ENCODE peak calls at places on chromosome 21, in six cellular contexts. One of them, this sample, is unnamed.

GRCh38 chr21:36889401-36889800 is 77.1 kb downstream of the HLCS start:
- DNase-seq in AG04450: no peak
- DNase-seq in stomach: no peak
- DNase-seq in CD8-positive, alpha-beta T cell: no peak
- DNase-seq in psoas muscle: no peak
- DNase-seq in AG04449: no peak
- DNase-seq in this sample: no peak

GRCh38 chr21:16532841-16533240 is 803.1 kb downstream of the USP25 start:
- DNase-seq in AG04450: no peak
- DNase-seq in stomach: no peak
- DNase-seq in CD8-positive, alpha-beta T cell: no peak
- DNase-seq in psoas muscle: no peak
- DNase-seq in AG04449: no peak
- DNase-seq in this sample: no peak

GRCh38 chr21:32867587-32867986 is 96.0 kb upstream of the PAXBP1 start:
- DNase-seq in AG04450: no peak
- DNase-seq in stomach: no peak
- DNase-seq in CD8-positive, alpha-beta T cell: no peak
- DNase-seq in psoas muscle: no peak
- DNase-seq in AG04449: no peak
- DNase-seq in this sample: no peak

GRCh38 chr21:36377391-36377842 is 7.8 kb upstream of the CHAF1B start:
- DNase-seq in AG04450: no peak
- DNase-seq in stomach: no peak
- DNase-seq in CD8-positive, alpha-beta T cell: no peak
- DNase-seq in psoas muscle: peak; percentile 59
- DNase-seq in AG04449: no peak
- DNase-seq in this sample: no peak

GRCh38 chr21:39564200-39564599 is 48.5 kb upstream of the B3GALT5 start:
- DNase-seq in AG04450: no peak
- DNase-seq in stomach: peak; percentile 72
- DNase-seq in CD8-positive, alpha-beta T cell: no peak
- DNase-seq in psoas muscle: no peak
- DNase-seq in AG04449: no peak
- DNase-seq in this sample: no peak

GRCh38 chr21:21101911-21102310 is 103.7 kb downstream of the NCAM2 start:
- DNase-seq in AG04450: peak; percentile 43
- DNase-seq in stomach: no peak
- DNase-seq in CD8-positive, alpha-beta T cell: no peak
- DNase-seq in psoas muscle: no peak
- DNase-seq in AG04449: peak; percentile 29
- DNase-seq in this sample: no peak

GRCh38 chr21:38661296-38662223 is 144.2 kb upstream of the ETS2 start:
- DNase-seq in AG04450: peak; percentile 26
- DNase-seq in stomach: no peak
- DNase-seq in CD8-positive, alpha-beta T cell: no peak
- DNase-seq in psoas muscle: peak; percentile 56
- DNase-seq in AG04449: peak; percentile 24
- DNase-seq in this sample: no peak

GRCh38 chr21:44318489-44319285 is 18.8 kb downstream of the PFKL start:
- DNase-seq in AG04450: no peak
- DNase-seq in stomach: no peak
- DNase-seq in CD8-positive, alpha-beta T cell: no peak
- DNase-seq in psoas muscle: no peak
- DNase-seq in AG04449: no peak
- DNase-seq in this sample: no peak

GRCh38 chr21:42534901-42535378 is 21.3 kb downstream of the SLC37A1 start:
- DNase-seq in AG04450: no peak
- DNase-seq in stomach: peak; percentile 24
- DNase-seq in CD8-positive, alpha-beta T cell: no peak
- DNase-seq in psoas muscle: no peak
- DNase-seq in AG04449: no peak
- DNase-seq in this sample: no peak

DNA sequence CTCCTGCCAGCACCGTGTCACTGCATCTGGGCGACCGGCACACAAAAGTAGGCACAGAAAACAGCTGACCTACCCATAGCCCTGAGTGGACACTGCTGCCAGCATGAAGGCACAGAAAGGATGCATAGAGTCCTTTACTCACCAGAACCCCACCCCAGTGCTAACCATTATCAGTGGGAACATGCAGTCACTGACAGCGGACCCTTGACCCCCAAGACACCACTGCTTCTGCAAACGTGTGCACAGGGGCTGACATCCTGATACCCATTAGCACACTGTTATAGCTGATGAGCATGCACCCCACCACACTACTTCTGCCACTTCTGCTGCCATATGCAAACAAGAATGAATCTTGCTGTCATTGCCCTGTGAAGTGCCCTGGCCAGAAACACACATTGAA is 953.0 kb upstream of the NCAM2 start:
- DNase-seq in AG04450: no peak
- DNase-seq in stomach: no peak
- DNase-seq in CD8-positive, alpha-beta T cell: no peak
- DNase-seq in psoas muscle: no peak
- DNase-seq in AG04449: no peak
- DNase-seq in this sample: no peak
- TF ChIP-seq CTCF in AG04450: no peak
- TF ChIP-seq CTCF in stomach: no peak
- TF ChIP-seq CTCF in CD8-positive, alpha-beta T cell: no peak
- TF ChIP-seq CTCF in psoas muscle: no peak
- TF ChIP-seq CTCF in AG04449: no peak
- TF ChIP-seq CTCF in this sample: no peak

GRCh38 chr21:41361786-41362604 is at the start of gene MX2:
- DNase-seq in AG04450: peak; percentile 37
- DNase-seq in stomach: peak; percentile 66
- DNase-seq in CD8-positive, alpha-beta T cell: peak; percentile 80
- DNase-seq in psoas muscle: peak; percentile 87
- DNase-seq in AG04449: peak; percentile 47
- DNase-seq in this sample: peak; percentile 74
- H3K4me3 ChIP-seq in AG04450: no peak within 1 kb of the TSS
- H3K4me3 ChIP-seq in stomach: peak within 1 kb of the TSS; percentile 29
- H3K4me3 ChIP-seq in CD8-positive, alpha-beta T cell: peak within 1 kb of the TSS; percentile 74
- H3K4me3 ChIP-seq in psoas muscle: peak within 1 kb of the TSS; percentile 51
- H3K4me3 ChIP-seq in AG04449: peak within 1 kb of the TSS; percentile 58
- H3K4me3 ChIP-seq in this sample: peak within 1 kb of the TSS; percentile 37

DNA sequence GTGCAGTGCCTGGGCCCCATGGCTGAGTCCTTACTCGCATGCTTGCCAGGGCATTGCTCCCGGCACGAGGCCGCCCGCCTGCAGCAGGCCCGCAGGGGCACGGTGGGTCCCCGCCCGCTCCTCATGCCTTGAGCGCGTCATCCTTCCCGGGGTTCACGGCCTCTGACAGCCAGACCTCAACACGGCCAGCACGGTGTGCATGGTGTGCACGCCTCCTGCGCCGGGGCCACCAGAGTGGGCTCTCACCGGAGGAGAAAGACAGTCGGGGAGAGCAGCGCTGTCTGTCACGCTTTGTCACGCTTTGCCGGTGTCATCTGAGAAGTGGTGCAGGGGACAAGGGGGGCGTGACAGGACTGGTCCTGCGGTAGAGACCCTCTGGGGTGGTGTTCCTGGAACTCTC is 11.9 kb upstream of the COL18A1 start:
- DNase-seq in AG04450: no peak
- DNase-seq in stomach: no peak
- DNase-seq in CD8-positive, alpha-beta T cell: no peak
- DNase-seq in psoas muscle: peak; percentile 20
- DNase-seq in AG04449: no peak
- DNase-seq in this sample: no peak
- TF ChIP-seq CTCF in AG04450: no peak
- TF ChIP-seq CTCF in stomach: no peak
- TF ChIP-seq CTCF in CD8-positive, alpha-beta T cell: no peak
- TF ChIP-seq CTCF in psoas muscle: no peak
- TF ChIP-seq CTCF in AG04449: no peak
- TF ChIP-seq CTCF in this sample: no peak

GRCh38 chr21:34871026-34871908 is 177.8 kb downstream of the RUNX1 start:
- DNase-seq in AG04450: no peak
- DNase-seq in stomach: no peak
- DNase-seq in CD8-positive, alpha-beta T cell: no peak
- DNase-seq in psoas muscle: no peak
- DNase-seq in AG04449: no peak
- DNase-seq in this sample: no peak
- H3K4me3 ChIP-seq in AG04450: no peak overlapping the region
- H3K4me3 ChIP-seq in stomach: no peak overlapping the region
- H3K4me3 ChIP-seq in CD8-positive, alpha-beta T cell: no peak overlapping the region
- H3K4me3 ChIP-seq in psoas muscle: no peak overlapping the region
- H3K4me3 ChIP-seq in AG04449: no peak overlapping the region
- H3K4me3 ChIP-seq in this sample: no peak overlapping the region

GRCh38 chr21:45543371-45543709 is 1.1 kb upstream of the SLC19A1 start:
- DNase-seq in AG04450: no peak
- DNase-seq in stomach: peak; percentile 28
- DNase-seq in CD8-positive, alpha-beta T cell: peak; percentile 4
- DNase-seq in psoas muscle: no peak
- DNase-seq in AG04449: no peak
- DNase-seq in this sample: no peak

GRCh38 chr21:45543710-45544448 is 1.6 kb upstream of the SLC19A1 start:
- DNase-seq in AG04450: no peak
- DNase-seq in stomach: peak; percentile 25
- DNase-seq in CD8-positive, alpha-beta T cell: no peak
- DNase-seq in psoas muscle: peak; percentile 48
- DNase-seq in AG04449: no peak
- DNase-seq in this sample: no peak

GRCh38 chr21:45542667-45543370 is 579 bp upstream of the SLC19A1 start:
- DNase-seq in AG04450: no peak
- DNase-seq in stomach: peak; percentile 37
- DNase-seq in CD8-positive, alpha-beta T cell: peak; percentile 15
- DNase-seq in psoas muscle: peak; percentile 66
- DNase-seq in AG04449: no peak
- DNase-seq in this sample: no peak

GRCh38 chr21:45541221-45542039 is 810 bp downstream of the SLC19A1 start:
- DNase-seq in AG04450: no peak
- DNase-seq in stomach: peak; percentile 83
- DNase-seq in CD8-positive, alpha-beta T cell: peak; percentile 75
- DNase-seq in psoas muscle: peak; percentile 87
- DNase-seq in AG04449: no peak
- DNase-seq in this sample: no peak

DNA sequence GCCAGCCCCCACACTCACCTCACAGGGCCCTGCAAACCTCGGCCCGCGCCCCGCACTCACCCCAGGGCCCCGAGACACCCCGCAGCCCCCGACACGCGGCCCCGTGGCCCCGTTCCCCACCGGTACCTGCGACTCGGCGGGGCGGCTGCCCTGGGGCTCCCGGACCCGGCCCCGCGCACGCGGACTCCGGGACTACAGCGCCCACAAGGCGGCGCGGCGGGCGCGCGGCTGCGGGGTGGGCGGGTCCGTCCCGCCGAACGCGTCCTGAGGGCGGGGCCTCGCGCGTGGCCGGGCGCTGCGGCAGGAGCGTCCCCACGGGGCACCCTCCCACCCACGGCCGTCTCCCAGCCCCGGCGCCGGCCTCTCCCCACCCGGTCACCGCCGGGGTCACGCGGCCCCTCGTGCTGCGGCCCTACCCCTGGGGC is at the start of gene SLC19A1:
- DNase-seq in AG04450: no peak
- DNase-seq in stomach: peak; percentile 79
- DNase-seq in CD8-positive, alpha-beta T cell: peak; percentile 73
- DNase-seq in psoas muscle: peak; percentile 78
- DNase-seq in AG04449: no peak
- DNase-seq in this sample: no peak
- TF ChIP-seq CTCF in AG04450: peak; percentile 36
- TF ChIP-seq CTCF in stomach: no peak
- TF ChIP-seq CTCF in CD8-positive, alpha-beta T cell: peak; percentile 40
- TF ChIP-seq CTCF in psoas muscle: peak; percentile 41
- TF ChIP-seq CTCF in AG04449: peak; percentile 46
- TF ChIP-seq CTCF in this sample: peak; percentile 10

GRCh38 chr21:7951854-7952519 is 2569.4 kb upstream of the TPTE start:
- DNase-seq in AG04450: no peak
- DNase-seq in stomach: no peak
- DNase-seq in CD8-positive, alpha-beta T cell: no peak
- DNase-seq in psoas muscle: no peak
- DNase-seq in AG04449: no peak
- DNase-seq in this sample: no peak
- H3K4me3 ChIP-seq in AG04450: no peak overlapping the region
- H3K4me3 ChIP-seq in stomach: no peak overlapping the region
- H3K4me3 ChIP-seq in CD8-positive, alpha-beta T cell: no peak overlapping the region
- H3K4me3 ChIP-seq in psoas muscle: no peak overlapping the region
- H3K4me3 ChIP-seq in AG04449: no peak overlapping the region
- H3K4me3 ChIP-seq in this sample: no peak overlapping the region

GRCh38 chr21:18285379-18285778 is 40.7 kb downstream of the CHODL start:
- DNase-seq in AG04450: no peak
- DNase-seq in stomach: no peak
- DNase-seq in CD8-positive, alpha-beta T cell: no peak
- DNase-seq in psoas muscle: no peak
- DNase-seq in AG04449: no peak
- DNase-seq in this sample: no peak
- TF ChIP-seq CTCF in AG04450: no peak
- TF ChIP-seq CTCF in stomach: no peak
- TF ChIP-seq CTCF in CD8-positive, alpha-beta T cell: no peak
- TF ChIP-seq CTCF in psoas muscle: no peak
- TF ChIP-seq CTCF in AG04449: no peak
- TF ChIP-seq CTCF in this sample: no peak

GRCh38 chr21:31594279-31594678 is 65.2 kb upstream of the SOD1 start:
- DNase-seq in AG04450: no peak
- DNase-seq in stomach: no peak
- DNase-seq in CD8-positive, alpha-beta T cell: no peak
- DNase-seq in psoas muscle: no peak
- DNase-seq in AG04449: no peak
- DNase-seq in this sample: no peak

GRCh38 chr21:31596055-31596454 is 63.4 kb upstream of the SOD1 start:
- DNase-seq in AG04450: no peak
- DNase-seq in stomach: no peak
- DNase-seq in CD8-positive, alpha-beta T cell: no peak
- DNase-seq in psoas muscle: no peak
- DNase-seq in AG04449: no peak
- DNase-seq in this sample: no peak

GRCh38 chr21:31594726-31595125 is 64.8 kb upstream of the SOD1 start:
- DNase-seq in AG04450: no peak
- DNase-seq in stomach: no peak
- DNase-seq in CD8-positive, alpha-beta T cell: no peak
- DNase-seq in psoas muscle: no peak
- DNase-seq in AG04449: no peak
- DNase-seq in this sample: no peak

GRCh38 chr21:31592501-31592900 is 67.0 kb upstream of the SOD1 start:
- DNase-seq in AG04450: no peak
- DNase-seq in stomach: no peak
- DNase-seq in CD8-positive, alpha-beta T cell: no peak
- DNase-seq in psoas muscle: no peak
- DNase-seq in AG04449: no peak
- DNase-seq in this sample: no peak

GRCh38 chr21:31593161-31593560 is 66.3 kb upstream of the SOD1 start:
- DNase-seq in AG04450: no peak
- DNase-seq in stomach: no peak
- DNase-seq in CD8-positive, alpha-beta T cell: no peak
- DNase-seq in psoas muscle: no peak
- DNase-seq in AG04449: no peak
- DNase-seq in this sample: no peak
- H3K4me3 ChIP-seq in AG04450: no peak overlapping the region
- H3K4me3 ChIP-seq in stomach: no peak overlapping the region
- H3K4me3 ChIP-seq in CD8-positive, alpha-beta T cell: no peak overlapping the region
- H3K4me3 ChIP-seq in psoas muscle: no peak overlapping the region
- H3K4me3 ChIP-seq in AG04449: no peak overlapping the region
- H3K4me3 ChIP-seq in this sample: no peak overlapping the region

This sample was measured in BJ.